ENCODE peak calls at places on chromosomes 4 and X, in four cellular contexts. G is breast epithelium, S is GM23338, Z is HepG2. L is an unnamed sample.

GRCh38 chr4:38283724-38284123 is 323.5 kb downstream of the PTTG2 start:
- DNase-seq in G (no peak), S (no peak), Z (no peak), L (no peak)

GRCh38 chrX:52425710-52426245 is 57.0 kb downstream of the XAGE2 start:
- DNase-seq in G (no peak), S (no peak), Z (no peak), L (no peak)

GRCh38 chr4:61200991-61201526 is 933 bp downstream of the ADGRL3 start:
- DNase-seq in G (no peak), S (peak), Z (no peak), L (no peak)

GRCh38 chrX:29926056-29926455 is 289.3 kb upstream of the MAGEB2 start:
- DNase-seq in G (no peak), S (no peak), Z (no peak), L (no peak)

GRCh38 chr4:56078866-56079265 is 130.1 kb downstream of the CEP135 start:
- DNase-seq in G (no peak), S (no peak), Z (no peak), L (no peak)

GRCh38 chr4:162782778-162783507 is 383.7 kb downstream of the NAF1 start:
- DNase-seq in G (no peak), S (peak), Z (no peak), L (no peak)

GRCh38 chr4:127124919-127125318 is 507.8 kb upstream of the INTU start:
- DNase-seq in G (no peak), S (peak), Z (peak), L (no peak)

GRCh38 chr4:164136181-164136616 is 617.7 kb upstream of the SMIM31 start:
- DNase-seq in G (no peak), S (no peak), Z (no peak), L (peak)

GRCh38 chrX:123993326-123993725 is 31.8 kb downstream of the STAG2 start:
- DNase-seq in G (no peak), S (no peak), Z (no peak), L (no peak)

GRCh38 chr4:73213917-73214663 is 44.5 kb downstream of the ANKRD17 start:
- DNase-seq in G (no peak), S (no peak), Z (no peak), L (no peak)

GRCh38 chrX:130770615-130771014 is 132.4 kb downstream of the ENOX2 start:
- DNase-seq in G (no peak), S (no peak), Z (no peak), L (peak)

GRCh38 chr4:20544645-20545044 is 155.6 kb upstream of the PACRGL start:
- DNase-seq in G (no peak), S (peak), Z (peak), L (peak)

GRCh38 chr4:75254745-75255144 is 259.5 kb downstream of the RCHY1 start:
- DNase-seq in G (no peak), S (no peak), Z (no peak), L (no peak)

GRCh38 chr4:156933633-156934258 is 37.9 kb downstream of the PDGFC start:
- DNase-seq in G (no peak), S (no peak), Z (peak), L (no peak)

GRCh38 chr4:122980860-122981259 is 58.5 kb upstream of the NUDT6 start:
- DNase-seq in G (no peak), S (no peak), Z (no peak), L (no peak)

GRCh38 chrX:87664381-87664780 is 146.8 kb downstream of the KLHL4 start:
- DNase-seq in G (no peak), S (peak), Z (no peak), L (peak)

GRCh38 chr4:170423137-170423536 is 333.4 kb upstream of the AADAT start:
- DNase-seq in G (no peak), S (no peak), Z (no peak), L (no peak)
- TF ChIP-seq POLR2AphosphoS5 in G (no peak), S (no peak), Z (no peak), L (no peak)

DNA sequence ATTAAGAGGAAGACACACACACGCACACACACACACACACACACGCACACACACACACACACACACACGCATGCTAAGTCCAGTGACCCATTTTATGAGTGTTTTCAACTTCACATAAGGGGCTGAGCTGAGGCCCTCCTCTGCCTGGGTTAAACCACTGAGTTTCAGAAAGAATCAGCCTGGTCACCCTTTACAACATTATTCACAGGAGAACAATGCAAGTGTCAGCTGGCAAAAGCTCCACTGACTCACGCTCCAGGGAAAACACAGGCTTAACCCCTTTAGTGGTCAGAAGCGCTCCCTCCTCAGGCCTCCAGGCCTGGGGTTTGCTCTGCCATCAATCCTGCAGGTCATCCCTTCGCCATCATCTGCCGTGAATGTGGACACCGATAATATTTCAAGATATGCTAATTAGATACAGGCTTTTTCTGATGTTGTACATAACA is 46.9 kb downstream of the ACOX3 start:
- DNase-seq in G (no peak), S (no peak), Z (no peak), L (no peak)
- TF ChIP-seq POLR2AphosphoS5 in G (peak), S (no peak), Z (no peak), L (no peak)

GRCh38 chr4:168480991-168481588 is 798 bp upstream of the DDX60L start:
- DNase-seq in G (no peak), S (no peak), Z (peak), L (no peak)
- TF ChIP-seq POLR2AphosphoS5 in G (peak), S (no peak), Z (no peak), L (peak)

GRCh38 chrX:136246201-136246600 is 5.0 kb downstream of the MAP7D3 start:
- DNase-seq in G (no peak), S (no peak), Z (no peak), L (no peak)

GRCh38 chrX:136250191-136251041 is 784 bp downstream of the MAP7D3 start:
- DNase-seq in G (no peak), S (peak), Z (no peak), L (no peak)

GRCh38 chrX:136255543-136255942 is 4.3 kb upstream of the MAP7D3 start:
- DNase-seq in G (no peak), S (no peak), Z (no peak), L (no peak)

DNA sequence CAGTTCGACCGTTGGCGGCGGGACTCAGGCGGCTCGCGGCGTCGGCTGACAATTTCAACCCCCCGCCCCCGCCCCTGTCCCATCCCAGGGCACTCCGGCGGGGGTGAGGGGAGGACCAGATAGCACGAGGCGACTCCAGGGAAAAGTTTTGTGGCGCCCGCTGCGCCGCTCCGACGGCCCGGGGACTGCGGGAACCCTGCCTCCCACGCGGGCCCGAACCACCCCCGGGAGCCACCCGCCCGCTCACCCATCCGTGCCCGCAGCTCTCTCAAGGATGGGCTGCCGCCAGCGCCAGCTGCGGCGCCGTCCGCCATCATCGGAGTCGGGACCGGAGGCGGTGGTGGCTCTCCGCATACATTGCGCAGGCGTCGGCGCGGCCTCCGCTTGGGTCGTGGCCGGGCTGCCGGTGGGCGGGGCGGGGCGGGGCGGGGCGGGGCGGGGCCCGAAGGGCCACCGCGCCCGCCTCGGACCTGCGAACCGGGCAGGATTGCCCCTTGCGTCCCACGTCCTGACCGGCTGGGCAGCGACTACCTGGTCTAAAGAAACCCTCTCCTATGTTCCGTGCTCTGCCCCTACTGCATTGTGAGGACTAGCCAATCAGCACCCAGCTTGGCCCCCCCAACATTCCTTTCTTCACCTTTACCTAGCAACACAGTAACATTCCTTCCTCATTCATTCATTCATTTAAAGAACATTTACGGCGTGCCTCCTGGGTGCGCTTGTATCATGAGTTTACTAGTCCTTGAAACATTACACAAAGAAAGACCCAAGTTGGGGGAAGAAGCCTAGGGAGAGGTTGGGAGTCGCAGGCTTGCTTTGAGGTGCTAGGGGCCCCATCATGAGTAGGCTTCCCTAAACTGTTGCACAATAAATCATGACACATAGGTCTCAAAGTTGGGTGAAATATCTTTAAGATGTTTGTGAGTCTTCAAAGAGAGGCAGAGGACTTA is at the start of gene MAP7D3:
- DNase-seq in G (peak), S (peak), Z (no peak), L (no peak)
- TF ChIP-seq POLR2AphosphoS5 in G (no peak), S (peak), Z (no peak), L (peak)

L was measured in SK-N-MC.